ENCODE peak calls at places on chromosomes 11 and 22, in eight cellular contexts. One of them, this sample, is unnamed.

GRCh38 chr22:47275479-47276218 is 513.2 kb downstream of the TBC1D22A start:
- DNase-seq in nephron progenitor cell: no peak
- DNase-seq in ELR: no peak
- DNase-seq in stimulated activated CD4-positive, alpha-beta T cell treated with anti-CD3 and anti-CD28 coated beads, Interleukin-2, amount 100 ng/mL, for 48 hours: no peak
- DNase-seq in OCI-LY7: no peak
- DNase-seq in NK-92 treated with Interleukin-12 subunit alpha and Interleukin-12 subunit beta, amount 100 ng/mL, for 24 hours: no peak
- DNase-seq in GM12891: no peak
- DNase-seq in NCI-H524: no peak
- DNase-seq in this sample: no peak

GRCh38 chr22:40479887-40480538 is 109.6 kb downstream of the SGSM3 start:
- DNase-seq in nephron progenitor cell: no peak
- DNase-seq in ELR: peak
- DNase-seq in stimulated activated CD4-positive, alpha-beta T cell treated with anti-CD3 and anti-CD28 coated beads, Interleukin-2, amount 100 ng/mL, for 48 hours: no peak
- DNase-seq in OCI-LY7: no peak
- DNase-seq in NK-92 treated with Interleukin-12 subunit alpha and Interleukin-12 subunit beta, amount 100 ng/mL, for 24 hours: no peak
- DNase-seq in GM12891: no peak
- DNase-seq in NCI-H524: no peak
- DNase-seq in this sample: no peak

GRCh38 chr22:44005524-44005923 is 18.6 kb upstream of the PARVB start:
- DNase-seq in nephron progenitor cell: no peak
- DNase-seq in ELR: no peak
- DNase-seq in stimulated activated CD4-positive, alpha-beta T cell treated with anti-CD3 and anti-CD28 coated beads, Interleukin-2, amount 100 ng/mL, for 48 hours: no peak
- DNase-seq in OCI-LY7: no peak
- DNase-seq in NK-92 treated with Interleukin-12 subunit alpha and Interleukin-12 subunit beta, amount 100 ng/mL, for 24 hours: no peak
- DNase-seq in GM12891: no peak
- DNase-seq in NCI-H524: no peak
- DNase-seq in this sample: no peak

GRCh38 chr11:77073328-77074001 is 6.7 kb downstream of the CAPN5 start:
- DNase-seq in nephron progenitor cell: peak
- DNase-seq in ELR: peak
- DNase-seq in stimulated activated CD4-positive, alpha-beta T cell treated with anti-CD3 and anti-CD28 coated beads, Interleukin-2, amount 100 ng/mL, for 48 hours: no peak
- DNase-seq in OCI-LY7: no peak
- DNase-seq in NK-92 treated with Interleukin-12 subunit alpha and Interleukin-12 subunit beta, amount 100 ng/mL, for 24 hours: no peak
- DNase-seq in GM12891: no peak
- DNase-seq in NCI-H524: no peak
- DNase-seq in this sample: peak

GRCh38 chr11:124736738-124737137 is 3.0 kb upstream of the NRGN start:
- DNase-seq in nephron progenitor cell: no peak
- DNase-seq in ELR: no peak
- DNase-seq in stimulated activated CD4-positive, alpha-beta T cell treated with anti-CD3 and anti-CD28 coated beads, Interleukin-2, amount 100 ng/mL, for 48 hours: no peak
- DNase-seq in OCI-LY7: no peak
- DNase-seq in NK-92 treated with Interleukin-12 subunit alpha and Interleukin-12 subunit beta, amount 100 ng/mL, for 24 hours: no peak
- DNase-seq in GM12891: no peak
- DNase-seq in NCI-H524: peak
- DNase-seq in this sample: no peak

GRCh38 chr22:26318975-26319374 is 110.1 kb upstream of the ASPHD2 start:
- DNase-seq in nephron progenitor cell: no peak
- DNase-seq in ELR: peak
- DNase-seq in stimulated activated CD4-positive, alpha-beta T cell treated with anti-CD3 and anti-CD28 coated beads, Interleukin-2, amount 100 ng/mL, for 48 hours: no peak
- DNase-seq in OCI-LY7: no peak
- DNase-seq in NK-92 treated with Interleukin-12 subunit alpha and Interleukin-12 subunit beta, amount 100 ng/mL, for 24 hours: no peak
- DNase-seq in GM12891: no peak
- DNase-seq in NCI-H524: no peak
- DNase-seq in this sample: no peak

GRCh38 chr11:58786693-58787092 is 55.0 kb upstream of the GLYAT start:
- DNase-seq in nephron progenitor cell: no peak
- DNase-seq in ELR: peak
- DNase-seq in stimulated activated CD4-positive, alpha-beta T cell treated with anti-CD3 and anti-CD28 coated beads, Interleukin-2, amount 100 ng/mL, for 48 hours: no peak
- DNase-seq in OCI-LY7: no peak
- DNase-seq in NK-92 treated with Interleukin-12 subunit alpha and Interleukin-12 subunit beta, amount 100 ng/mL, for 24 hours: no peak
- DNase-seq in GM12891: no peak
- DNase-seq in NCI-H524: no peak
- DNase-seq in this sample: no peak

GRCh38 chr11:8709002-8709672 is 26.5 kb downstream of the RPL27A start:
- DNase-seq in nephron progenitor cell: no peak
- DNase-seq in ELR: no peak
- DNase-seq in stimulated activated CD4-positive, alpha-beta T cell treated with anti-CD3 and anti-CD28 coated beads, Interleukin-2, amount 100 ng/mL, for 48 hours: no peak
- DNase-seq in OCI-LY7: no peak
- DNase-seq in NK-92 treated with Interleukin-12 subunit alpha and Interleukin-12 subunit beta, amount 100 ng/mL, for 24 hours: no peak
- DNase-seq in GM12891: no peak
- DNase-seq in NCI-H524: no peak
- DNase-seq in this sample: peak

GRCh38 chr11:76247091-76247490 is 40.8 kb upstream of the WNT11 start:
- DNase-seq in nephron progenitor cell: no peak
- DNase-seq in ELR: no peak
- DNase-seq in stimulated activated CD4-positive, alpha-beta T cell treated with anti-CD3 and anti-CD28 coated beads, Interleukin-2, amount 100 ng/mL, for 48 hours: no peak
- DNase-seq in OCI-LY7: no peak
- DNase-seq in NK-92 treated with Interleukin-12 subunit alpha and Interleukin-12 subunit beta, amount 100 ng/mL, for 24 hours: no peak
- DNase-seq in GM12891: no peak
- DNase-seq in NCI-H524: no peak
- DNase-seq in this sample: no peak

GRCh38 chr11:122170815-122171475 is 54.9 kb upstream of the BLID start:
- DNase-seq in nephron progenitor cell: no peak
- DNase-seq in ELR: peak
- DNase-seq in stimulated activated CD4-positive, alpha-beta T cell treated with anti-CD3 and anti-CD28 coated beads, Interleukin-2, amount 100 ng/mL, for 48 hours: no peak
- DNase-seq in OCI-LY7: no peak
- DNase-seq in NK-92 treated with Interleukin-12 subunit alpha and Interleukin-12 subunit beta, amount 100 ng/mL, for 24 hours: no peak
- DNase-seq in GM12891: no peak
- DNase-seq in NCI-H524: no peak
- DNase-seq in this sample: no peak

GRCh38 chr11:88515002-88515401 is 177.5 kb upstream of the CTSC start:
- DNase-seq in nephron progenitor cell: no peak
- DNase-seq in ELR: peak
- DNase-seq in stimulated activated CD4-positive, alpha-beta T cell treated with anti-CD3 and anti-CD28 coated beads, Interleukin-2, amount 100 ng/mL, for 48 hours: no peak
- DNase-seq in OCI-LY7: no peak
- DNase-seq in NK-92 treated with Interleukin-12 subunit alpha and Interleukin-12 subunit beta, amount 100 ng/mL, for 24 hours: no peak
- DNase-seq in GM12891: no peak
- DNase-seq in NCI-H524: no peak
- DNase-seq in this sample: no peak

GRCh38 chr11:106381895-106382294 is 304.4 kb downstream of the AASDHPPT start:
- DNase-seq in nephron progenitor cell: no peak
- DNase-seq in ELR: peak
- DNase-seq in stimulated activated CD4-positive, alpha-beta T cell treated with anti-CD3 and anti-CD28 coated beads, Interleukin-2, amount 100 ng/mL, for 48 hours: no peak
- DNase-seq in OCI-LY7: no peak
- DNase-seq in NK-92 treated with Interleukin-12 subunit alpha and Interleukin-12 subunit beta, amount 100 ng/mL, for 24 hours: no peak
- DNase-seq in GM12891: no peak
- DNase-seq in NCI-H524: no peak
- DNase-seq in this sample: no peak

GRCh38 chr11:68471360-68472340 is 11.1 kb downstream of the PPP6R3 start:
- DNase-seq in nephron progenitor cell: no peak
- DNase-seq in ELR: peak
- DNase-seq in stimulated activated CD4-positive, alpha-beta T cell treated with anti-CD3 and anti-CD28 coated beads, Interleukin-2, amount 100 ng/mL, for 48 hours: peak
- DNase-seq in OCI-LY7: no peak
- DNase-seq in NK-92 treated with Interleukin-12 subunit alpha and Interleukin-12 subunit beta, amount 100 ng/mL, for 24 hours: no peak
- DNase-seq in GM12891: no peak
- DNase-seq in NCI-H524: no peak
- DNase-seq in this sample: no peak

GRCh38 chr11:108870373-108871020 is 205.6 kb downstream of the DDX10 start:
- DNase-seq in nephron progenitor cell: no peak
- DNase-seq in ELR: peak
- DNase-seq in stimulated activated CD4-positive, alpha-beta T cell treated with anti-CD3 and anti-CD28 coated beads, Interleukin-2, amount 100 ng/mL, for 48 hours: no peak
- DNase-seq in OCI-LY7: no peak
- DNase-seq in NK-92 treated with Interleukin-12 subunit alpha and Interleukin-12 subunit beta, amount 100 ng/mL, for 24 hours: no peak
- DNase-seq in GM12891: no peak
- DNase-seq in NCI-H524: no peak
- DNase-seq in this sample: no peak

GRCh38 chr11:17906436-17906835 is 106.4 kb downstream of the SERGEF start:
- DNase-seq in nephron progenitor cell: peak
- DNase-seq in ELR: no peak
- DNase-seq in stimulated activated CD4-positive, alpha-beta T cell treated with anti-CD3 and anti-CD28 coated beads, Interleukin-2, amount 100 ng/mL, for 48 hours: no peak
- DNase-seq in OCI-LY7: peak
- DNase-seq in NK-92 treated with Interleukin-12 subunit alpha and Interleukin-12 subunit beta, amount 100 ng/mL, for 24 hours: no peak
- DNase-seq in GM12891: no peak
- DNase-seq in NCI-H524: no peak
- DNase-seq in this sample: no peak

GRCh38 chr11:75241036-75241905 is 697 bp downstream of the TPBGL start:
- DNase-seq in nephron progenitor cell: peak
- DNase-seq in ELR: peak
- DNase-seq in stimulated activated CD4-positive, alpha-beta T cell treated with anti-CD3 and anti-CD28 coated beads, Interleukin-2, amount 100 ng/mL, for 48 hours: peak
- DNase-seq in OCI-LY7: peak
- DNase-seq in NK-92 treated with Interleukin-12 subunit alpha and Interleukin-12 subunit beta, amount 100 ng/mL, for 24 hours: peak
- DNase-seq in GM12891: peak
- DNase-seq in NCI-H524: peak
- DNase-seq in this sample: no peak

GRCh38 chr11:128733440-128734115 is 39.7 kb downstream of the FLI1 start:
- DNase-seq in nephron progenitor cell: no peak
- DNase-seq in ELR: peak
- DNase-seq in stimulated activated CD4-positive, alpha-beta T cell treated with anti-CD3 and anti-CD28 coated beads, Interleukin-2, amount 100 ng/mL, for 48 hours: no peak
- DNase-seq in OCI-LY7: peak
- DNase-seq in NK-92 treated with Interleukin-12 subunit alpha and Interleukin-12 subunit beta, amount 100 ng/mL, for 24 hours: peak
- DNase-seq in GM12891: no peak
- DNase-seq in NCI-H524: no peak
- DNase-seq in this sample: no peak

GRCh38 chr11:40384991-40385390 is 1074.5 kb downstream of the LRRC4C start:
- DNase-seq in nephron progenitor cell: no peak
- DNase-seq in ELR: peak
- DNase-seq in stimulated activated CD4-positive, alpha-beta T cell treated with anti-CD3 and anti-CD28 coated beads, Interleukin-2, amount 100 ng/mL, for 48 hours: no peak
- DNase-seq in OCI-LY7: no peak
- DNase-seq in NK-92 treated with Interleukin-12 subunit alpha and Interleukin-12 subunit beta, amount 100 ng/mL, for 24 hours: no peak
- DNase-seq in GM12891: no peak
- DNase-seq in NCI-H524: no peak
- DNase-seq in this sample: no peak

GRCh38 chr11:64284962-64285884 is at the start of gene GPR137:
- DNase-seq in nephron progenitor cell: peak
- DNase-seq in ELR: peak
- DNase-seq in stimulated activated CD4-positive, alpha-beta T cell treated with anti-CD3 and anti-CD28 coated beads, Interleukin-2, amount 100 ng/mL, for 48 hours: peak
- DNase-seq in OCI-LY7: peak
- DNase-seq in NK-92 treated with Interleukin-12 subunit alpha and Interleukin-12 subunit beta, amount 100 ng/mL, for 24 hours: peak
- DNase-seq in GM12891: peak
- DNase-seq in NCI-H524: peak
- DNase-seq in this sample: no peak

GRCh38 chr11:67027483-67027930 is 4.6 kb downstream of the SYT12 start:
- DNase-seq in nephron progenitor cell: no peak
- DNase-seq in ELR: no peak
- DNase-seq in stimulated activated CD4-positive, alpha-beta T cell treated with anti-CD3 and anti-CD28 coated beads, Interleukin-2, amount 100 ng/mL, for 48 hours: no peak
- DNase-seq in OCI-LY7: peak
- DNase-seq in NK-92 treated with Interleukin-12 subunit alpha and Interleukin-12 subunit beta, amount 100 ng/mL, for 24 hours: no peak
- DNase-seq in GM12891: no peak
- DNase-seq in NCI-H524: no peak
- DNase-seq in this sample: no peak

GRCh38 chr11:106276859-106277436 is 199.5 kb downstream of the AASDHPPT start:
- DNase-seq in nephron progenitor cell: no peak
- DNase-seq in ELR: peak
- DNase-seq in stimulated activated CD4-positive, alpha-beta T cell treated with anti-CD3 and anti-CD28 coated beads, Interleukin-2, amount 100 ng/mL, for 48 hours: no peak
- DNase-seq in OCI-LY7: no peak
- DNase-seq in NK-92 treated with Interleukin-12 subunit alpha and Interleukin-12 subunit beta, amount 100 ng/mL, for 24 hours: no peak
- DNase-seq in GM12891: no peak
- DNase-seq in NCI-H524: peak
- DNase-seq in this sample: no peak

GRCh38 chr22:31084811-31085492 is 3.8 kb downstream of the SMTN start:
- DNase-seq in nephron progenitor cell: peak
- DNase-seq in ELR: peak
- DNase-seq in stimulated activated CD4-positive, alpha-beta T cell treated with anti-CD3 and anti-CD28 coated beads, Interleukin-2, amount 100 ng/mL, for 48 hours: peak
- DNase-seq in OCI-LY7: peak
- DNase-seq in NK-92 treated with Interleukin-12 subunit alpha and Interleukin-12 subunit beta, amount 100 ng/mL, for 24 hours: peak
- DNase-seq in GM12891: peak
- DNase-seq in NCI-H524: no peak
- DNase-seq in this sample: no peak

GRCh38 chr11:62544521-62545436 is 1.8 kb downstream of the AHNAK start:
- DNase-seq in nephron progenitor cell: peak
- DNase-seq in ELR: peak
- DNase-seq in stimulated activated CD4-positive, alpha-beta T cell treated with anti-CD3 and anti-CD28 coated beads, Interleukin-2, amount 100 ng/mL, for 48 hours: no peak
- DNase-seq in OCI-LY7: no peak
- DNase-seq in NK-92 treated with Interleukin-12 subunit alpha and Interleukin-12 subunit beta, amount 100 ng/mL, for 24 hours: no peak
- DNase-seq in GM12891: no peak
- DNase-seq in NCI-H524: no peak
- DNase-seq in this sample: no peak

GRCh38 chr11:72771507-72771906 is 19.3 kb upstream of the ARAP1 start:
- DNase-seq in nephron progenitor cell: no peak
- DNase-seq in ELR: peak
- DNase-seq in stimulated activated CD4-positive, alpha-beta T cell treated with anti-CD3 and anti-CD28 coated beads, Interleukin-2, amount 100 ng/mL, for 48 hours: no peak
- DNase-seq in OCI-LY7: no peak
- DNase-seq in NK-92 treated with Interleukin-12 subunit alpha and Interleukin-12 subunit beta, amount 100 ng/mL, for 24 hours: no peak
- DNase-seq in GM12891: no peak
- DNase-seq in NCI-H524: no peak
- DNase-seq in this sample: no peak

GRCh38 chr22:50252081-50253045 is 1.3 kb upstream of the HDAC10 start:
- DNase-seq in nephron progenitor cell: peak
- DNase-seq in ELR: peak
- DNase-seq in stimulated activated CD4-positive, alpha-beta T cell treated with anti-CD3 and anti-CD28 coated beads, Interleukin-2, amount 100 ng/mL, for 48 hours: peak
- DNase-seq in OCI-LY7: peak
- DNase-seq in NK-92 treated with Interleukin-12 subunit alpha and Interleukin-12 subunit beta, amount 100 ng/mL, for 24 hours: no peak
- DNase-seq in GM12891: peak
- DNase-seq in NCI-H524: no peak
- DNase-seq in this sample: no peak

GRCh38 chr11:119788096-119788883 is 59.3 kb upstream of the NECTIN1 start:
- DNase-seq in nephron progenitor cell: no peak
- DNase-seq in ELR: no peak
- DNase-seq in stimulated activated CD4-positive, alpha-beta T cell treated with anti-CD3 and anti-CD28 coated beads, Interleukin-2, amount 100 ng/mL, for 48 hours: no peak
- DNase-seq in OCI-LY7: no peak
- DNase-seq in NK-92 treated with Interleukin-12 subunit alpha and Interleukin-12 subunit beta, amount 100 ng/mL, for 24 hours: no peak
- DNase-seq in GM12891: no peak
- DNase-seq in NCI-H524: no peak
- DNase-seq in this sample: no peak

GRCh38 chr11:122642472-122642922 is 13.0 kb upstream of the UBASH3B start:
- DNase-seq in nephron progenitor cell: no peak
- DNase-seq in ELR: peak
- DNase-seq in stimulated activated CD4-positive, alpha-beta T cell treated with anti-CD3 and anti-CD28 coated beads, Interleukin-2, amount 100 ng/mL, for 48 hours: no peak
- DNase-seq in OCI-LY7: no peak
- DNase-seq in NK-92 treated with Interleukin-12 subunit alpha and Interleukin-12 subunit beta, amount 100 ng/mL, for 24 hours: no peak
- DNase-seq in GM12891: no peak
- DNase-seq in NCI-H524: no peak
- DNase-seq in this sample: no peak

GRCh38 chr11:41309716-41310115 is 149.7 kb downstream of the LRRC4C start:
- DNase-seq in nephron progenitor cell: no peak
- DNase-seq in ELR: no peak
- DNase-seq in stimulated activated CD4-positive, alpha-beta T cell treated with anti-CD3 and anti-CD28 coated beads, Interleukin-2, amount 100 ng/mL, for 48 hours: no peak
- DNase-seq in OCI-LY7: peak
- DNase-seq in NK-92 treated with Interleukin-12 subunit alpha and Interleukin-12 subunit beta, amount 100 ng/mL, for 24 hours: no peak
- DNase-seq in GM12891: no peak
- DNase-seq in NCI-H524: no peak
- DNase-seq in this sample: no peak

GRCh38 chr11:66841861-66842260 is 1.4 kb upstream of the RCE1 start:
- DNase-seq in nephron progenitor cell: no peak
- DNase-seq in ELR: no peak
- DNase-seq in stimulated activated CD4-positive, alpha-beta T cell treated with anti-CD3 and anti-CD28 coated beads, Interleukin-2, amount 100 ng/mL, for 48 hours: no peak
- DNase-seq in OCI-LY7: no peak
- DNase-seq in NK-92 treated with Interleukin-12 subunit alpha and Interleukin-12 subunit beta, amount 100 ng/mL, for 24 hours: no peak
- DNase-seq in GM12891: no peak
- DNase-seq in NCI-H524: no peak
- DNase-seq in this sample: no peak

GRCh38 chr11:118448294-118448693 is 12.0 kb downstream of the KMT2A start:
- DNase-seq in nephron progenitor cell: no peak
- DNase-seq in ELR: peak
- DNase-seq in stimulated activated CD4-positive, alpha-beta T cell treated with anti-CD3 and anti-CD28 coated beads, Interleukin-2, amount 100 ng/mL, for 48 hours: no peak
- DNase-seq in OCI-LY7: no peak
- DNase-seq in NK-92 treated with Interleukin-12 subunit alpha and Interleukin-12 subunit beta, amount 100 ng/mL, for 24 hours: no peak
- DNase-seq in GM12891: peak
- DNase-seq in NCI-H524: no peak
- DNase-seq in this sample: no peak

GRCh38 chr11:119721129-119722120 is 7.6 kb downstream of the NECTIN1 start:
- DNase-seq in nephron progenitor cell: peak
- DNase-seq in ELR: peak
- DNase-seq in stimulated activated CD4-positive, alpha-beta T cell treated with anti-CD3 and anti-CD28 coated beads, Interleukin-2, amount 100 ng/mL, for 48 hours: no peak
- DNase-seq in OCI-LY7: no peak
- DNase-seq in NK-92 treated with Interleukin-12 subunit alpha and Interleukin-12 subunit beta, amount 100 ng/mL, for 24 hours: no peak
- DNase-seq in GM12891: no peak
- DNase-seq in NCI-H524: no peak
- DNase-seq in this sample: no peak

GRCh38 chr11:17431139-17431538 is 42.7 kb upstream of the KCNJ11 start:
- DNase-seq in nephron progenitor cell: no peak
- DNase-seq in ELR: no peak
- DNase-seq in stimulated activated CD4-positive, alpha-beta T cell treated with anti-CD3 and anti-CD28 coated beads, Interleukin-2, amount 100 ng/mL, for 48 hours: no peak
- DNase-seq in OCI-LY7: no peak
- DNase-seq in NK-92 treated with Interleukin-12 subunit alpha and Interleukin-12 subunit beta, amount 100 ng/mL, for 24 hours: no peak
- DNase-seq in GM12891: no peak
- DNase-seq in NCI-H524: no peak
- DNase-seq in this sample: no peak

GRCh38 chr22:20630873-20631617 is 123.6 kb downstream of the MED15 start:
- DNase-seq in nephron progenitor cell: no peak
- DNase-seq in ELR: no peak
- DNase-seq in stimulated activated CD4-positive, alpha-beta T cell treated with anti-CD3 and anti-CD28 coated beads, Interleukin-2, amount 100 ng/mL, for 48 hours: no peak
- DNase-seq in OCI-LY7: no peak
- DNase-seq in NK-92 treated with Interleukin-12 subunit alpha and Interleukin-12 subunit beta, amount 100 ng/mL, for 24 hours: no peak
- DNase-seq in GM12891: no peak
- DNase-seq in NCI-H524: no peak
- DNase-seq in this sample: no peak

GRCh38 chr11:67316882-67317364 is 13.6 kb downstream of the SSH3 start:
- DNase-seq in nephron progenitor cell: no peak
- DNase-seq in ELR: peak
- DNase-seq in stimulated activated CD4-positive, alpha-beta T cell treated with anti-CD3 and anti-CD28 coated beads, Interleukin-2, amount 100 ng/mL, for 48 hours: peak
- DNase-seq in OCI-LY7: no peak
- DNase-seq in NK-92 treated with Interleukin-12 subunit alpha and Interleukin-12 subunit beta, amount 100 ng/mL, for 24 hours: no peak
- DNase-seq in GM12891: no peak
- DNase-seq in NCI-H524: peak
- DNase-seq in this sample: no peak